ENCODE peak calls at places on chromosomes 11 and 22, in ten cellular contexts. C is neural crest cell, X is fibroblast of the aortic adventitia, O is cardiac muscle cell, M is tibial artery, V is heart right ventricle, Y is omental fat pad, W is lower leg skin, H is fibroblast of villous mesenchyme, R is A549. T is an unnamed sample.

GRCh38 chr11:83238111-83238510 is 44.6 kb downstream of the ANKRD42 start:
- DNase-seq in C (no peak), X (peak; percentile 16), O (no peak), M (no peak), V (no peak), Y (no peak), W (no peak), H (peak; percentile 17), R (no peak), T (no peak)

GRCh38 chr11:116960916-116961315 is 123.5 kb upstream of the APOA1 start:
- DNase-seq in C (no peak), X (peak; percentile 56), O (peak; percentile 19), M (no peak), V (no peak), Y (no peak), W (no peak), H (peak; percentile 40), R (no peak), T (peak; percentile 70)

GRCh38 chr11:108403072-108403471 is 64.3 kb downstream of the C11orf65 start:
- DNase-seq in C (no peak), X (no peak), O (no peak), M (no peak), V (no peak), Y (no peak), W (no peak), H (no peak), R (no peak), T (no peak)

GRCh38 chr11:134578807-134579708 is 167.0 kb upstream of the B3GAT1 start:
- DNase-seq in C (no peak), X (no peak), O (peak; percentile 34), M (no peak), V (no peak), Y (no peak), W (peak; percentile 11), H (no peak), R (no peak), T (no peak)

GRCh38 chr11:100789500-100789899 is 102.4 kb downstream of the ARHGAP42 start:
- DNase-seq in C (no peak), X (peak; percentile 26), O (peak; percentile 36), M (no peak), V (peak; percentile 46), Y (no peak), W (peak; percentile 60), H (peak; percentile 34), R (no peak), T (no peak)

GRCh38 chr11:133228406-133229330 is 303.6 kb downstream of the OPCML start:
- DNase-seq in C (no peak), X (no peak), O (peak; percentile 38), M (no peak), V (no peak), Y (no peak), W (no peak), H (no peak), R (no peak), T (no peak)

GRCh38 chr11:86172894-86173293 is 71.7 kb upstream of the EED start:
- DNase-seq in C (no peak), X (peak; percentile 90), O (no peak), M (no peak), V (no peak), Y (no peak), W (no peak), H (no peak), R (no peak), T (peak; percentile 79)

GRCh38 chr22:24247564-24248344 is 2.9 kb upstream of the GGT5 start:
- DNase-seq in C (peak; percentile 80), X (peak; percentile 99), O (peak; percentile 87), M (peak; percentile 99), V (peak; percentile 87), Y (peak; percentile 80), W (peak; percentile 87), H (peak; percentile 98), R (peak; percentile 93), T (peak; percentile 85)

GRCh38 chr11:110069158-110069737 is 23.9 kb upstream of the ZC3H12C start:
- DNase-seq in C (no peak), X (peak; percentile 82), O (peak; percentile 45), M (no peak), V (peak; percentile 66), Y (no peak), W (peak; percentile 63), H (peak; percentile 51), R (no peak), T (peak; percentile 77)

GRCh38 chr11:8811571-8811970 is 99.4 kb upstream of the AKIP1 start:
- DNase-seq in C (no peak), X (peak; percentile 65), O (no peak), M (no peak), V (no peak), Y (no peak), W (no peak), H (peak; percentile 76), R (no peak), T (no peak)

DNA sequence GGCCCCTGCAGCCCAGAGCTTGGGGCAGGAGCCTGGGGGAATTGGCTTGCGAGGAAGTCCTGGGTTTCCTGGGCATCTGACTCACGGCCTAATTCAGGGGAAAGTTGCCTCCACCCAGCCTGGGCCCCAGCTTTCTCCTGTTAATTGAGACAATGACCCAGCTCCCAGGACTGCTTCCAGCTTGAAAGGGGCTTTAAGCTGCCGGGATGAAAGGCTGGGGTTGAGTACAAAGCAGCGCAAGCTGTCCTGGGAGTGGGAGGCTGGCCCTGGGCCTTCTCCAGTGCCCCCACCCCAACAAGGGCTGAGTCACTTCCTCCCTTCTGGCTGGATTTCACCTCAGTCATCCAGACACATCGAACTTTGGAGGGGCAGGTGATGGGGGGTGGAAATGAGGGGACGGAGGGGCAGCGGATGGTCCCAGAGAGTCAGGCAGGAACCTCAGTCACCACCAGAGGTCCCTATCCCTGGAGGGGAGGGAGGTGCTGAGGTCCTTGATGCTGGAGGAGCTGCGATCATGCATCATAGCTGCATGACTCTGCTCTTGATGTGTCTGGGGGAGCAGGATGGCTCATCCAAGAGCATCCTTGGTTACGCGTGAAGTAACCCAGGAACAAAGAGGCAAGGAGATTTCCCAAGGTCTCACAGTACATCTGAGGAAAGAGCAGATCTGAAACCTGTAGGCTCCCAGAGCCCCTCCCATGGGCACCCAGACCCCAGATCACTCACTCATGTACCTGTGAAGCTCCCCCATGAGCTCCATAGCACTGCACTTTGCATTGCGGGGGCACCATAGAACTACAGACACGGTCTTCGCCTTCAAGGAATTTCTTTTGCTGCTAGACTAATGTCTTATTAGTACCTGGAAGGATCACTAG is 30.0 kb upstream of the OAF start:
- DNase-seq in C (no peak), X (peak; percentile 58), O (no peak), M (peak; percentile 48), V (no peak), Y (peak; percentile 26), W (peak; percentile 14), H (peak; percentile 30), R (no peak), T (peak; percentile 91)
- TF ChIP-seq CTCF in C (no peak), X (no peak), O (peak; percentile 38), M (no peak), V (peak; percentile 11), Y (no peak), W (no peak), H (peak; percentile 35), R (no peak), T (peak; percentile 79)

GRCh38 chr11:68440254-68440653 is 20.3 kb upstream of the PPP6R3 start:
- DNase-seq in C (no peak), X (no peak), O (no peak), M (no peak), V (no peak), Y (no peak), W (no peak), H (peak; percentile 12), R (no peak), T (no peak)

GRCh38 chr11:68438658-68439259 is 21.8 kb upstream of the PPP6R3 start:
- DNase-seq in C (no peak), X (no peak), O (no peak), M (no peak), V (no peak), Y (no peak), W (no peak), H (no peak), R (no peak), T (no peak)

GRCh38 chr11:68444566-68444965 is 16.0 kb upstream of the PPP6R3 start:
- DNase-seq in C (no peak), X (no peak), O (no peak), M (no peak), V (no peak), Y (no peak), W (no peak), H (no peak), R (no peak), T (no peak)

GRCh38 chr11:68439355-68440065 is 21.0 kb upstream of the PPP6R3 start:
- DNase-seq in C (no peak), X (no peak), O (no peak), M (no peak), V (no peak), Y (no peak), W (no peak), H (no peak), R (no peak), T (no peak)

DNA sequence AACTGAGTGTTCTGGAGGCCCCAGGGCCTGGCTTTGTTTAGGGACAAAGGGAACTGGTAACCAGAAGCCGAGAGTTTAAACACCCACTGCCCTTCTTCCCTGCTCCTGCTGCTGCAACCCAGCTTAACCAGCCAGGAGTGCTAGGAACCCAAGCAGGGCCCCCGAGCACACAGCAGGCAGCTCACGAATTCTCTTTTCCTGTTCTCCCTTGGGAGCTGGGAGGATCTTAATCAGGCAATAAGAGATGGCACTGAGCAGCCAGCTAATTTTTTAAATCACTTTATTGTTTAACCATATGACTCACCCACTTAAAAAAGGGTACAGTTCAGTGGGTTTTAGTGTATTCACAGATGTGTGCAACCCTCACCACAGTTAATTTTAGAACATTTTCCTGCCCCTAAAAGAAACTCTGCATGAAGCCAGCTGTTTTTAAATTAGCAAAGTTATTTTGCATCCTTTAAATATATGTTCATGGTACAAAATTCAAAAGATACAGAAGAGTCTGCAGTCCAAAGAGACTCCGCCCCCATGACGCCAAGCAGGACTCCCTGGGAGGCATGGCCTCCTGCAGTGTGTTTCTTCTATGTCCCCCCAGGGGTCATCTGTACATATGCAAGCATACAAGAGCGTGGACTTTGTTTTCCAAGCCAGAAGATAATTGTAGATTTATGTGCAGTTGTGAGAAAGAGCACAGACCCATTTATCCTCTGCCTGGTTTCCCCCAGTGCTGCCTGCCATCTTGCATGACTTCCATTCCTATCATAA is 18.9 kb upstream of the PPP6R3 start:
- DNase-seq in C (no peak), X (no peak), O (no peak), M (no peak), V (no peak), Y (no peak), W (no peak), H (peak; percentile 37), R (no peak), T (no peak)
- TF ChIP-seq CTCF in C (no peak), X (no peak), O (peak; percentile 10), M (no peak), V (no peak), Y (no peak), W (no peak), H (no peak), R (no peak), T (no peak)

GRCh38 chr22:42114721-42115120 is 15.9 kb downstream of the CYP2D6 start:
- DNase-seq in C (peak; percentile 43), X (peak; percentile 32), O (no peak), M (no peak), V (no peak), Y (no peak), W (no peak), H (peak; percentile 46), R (peak; percentile 27), T (peak; percentile 3)
- TF ChIP-seq CTCF in C (peak; percentile 41), X (peak; percentile 29), O (peak; percentile 32), M (no peak), V (no peak), Y (no peak), W (no peak), H (peak; percentile 57), R (peak; percentile 12), T (peak; percentile 64)

GRCh38 chr11:64305691-64306562 is 603 bp downstream of the ESRRA start:
- DNase-seq in C (peak; percentile 60), X (no peak), O (peak; percentile 64), M (peak; percentile 80), V (peak; percentile 75), Y (no peak), W (peak; percentile 65), H (peak; percentile 51), R (peak; percentile 38), T (no peak)
- TF ChIP-seq CTCF in C (peak; percentile 55), X (no peak), O (peak; percentile 27), M (no peak), V (peak; percentile 55), Y (no peak), W (no peak), H (peak; percentile 26), R (peak; percentile 61), T (peak; percentile 63)

T was measured in HFFc6.